ENCODE peak calls at places on chromosomes 12 and 14, in four cellular contexts. V is lower lobe of right lung, S is keratinocyte, T is heart left ventricle. E is an unnamed sample.

GRCh38 chr12:2161478-2161877 is 108.7 kb downstream of the CACNA1C start:
- DNase-seq in V (no peak), S (no peak), T (peak), E (no peak)

GRCh38 chr12:69904761-69905160 is 79.7 kb downstream of the MYRFL start:
- DNase-seq in V (no peak), S (no peak), T (no peak), E (no peak)

GRCh38 chr14:95498622-95499353 is 17.7 kb downstream of the SYNE3 start:
- DNase-seq in V (no peak), S (no peak), T (no peak), E (no peak)

GRCh38 chr12:18145924-18146323 is 55.9 kb upstream of the RERGL start:
- DNase-seq in V (no peak), S (no peak), T (no peak), E (no peak)

GRCh38 chr12:85804663-85805062 is 31.5 kb downstream of the RASSF9 start:
- DNase-seq in V (no peak), S (no peak), T (no peak), E (no peak)

GRCh38 chr14:37594916-37595808 is at the start of the genes FOXA1 and TTC6:
- DNase-seq in V (peak), S (no peak), T (no peak), E (no peak)

GRCh38 chr12:55899035-55899434 is 28.7 kb downstream of the PYM1 start:
- DNase-seq in V (no peak), S (no peak), T (no peak), E (peak)

GRCh38 chr12:104896710-104897109 is 61.4 kb downstream of the SLC41A2 start:
- DNase-seq in V (no peak), S (no peak), T (no peak), E (no peak)

GRCh38 chr12:108691995-108692808 is 39.1 kb downstream of the CORO1C start:
- DNase-seq in V (peak), S (peak), T (no peak), E (peak)

GRCh38 chr12:103269962-103270361 is 225.8 kb downstream of the C12orf42 start:
- DNase-seq in V (no peak), S (no peak), T (no peak), E (no peak)

GRCh38 chr12:53966070-53966384 is 6.9 kb upstream of the HOXC11 start:
- DNase-seq in V (no peak), S (no peak), T (no peak), E (no peak)

GRCh38 chr14:75283884-75284563 is 5.4 kb downstream of the FOS start:
- DNase-seq in V (peak), S (no peak), T (no peak), E (no peak)

GRCh38 chr14:75285331-75285730 is 6.7 kb downstream of the FOS start:
- DNase-seq in V (no peak), S (no peak), T (no peak), E (no peak)

GRCh38 chr14:75282166-75282547 is 3.5 kb downstream of the FOS start:
- DNase-seq in V (no peak), S (no peak), T (no peak), E (no peak)

GRCh38 chr14:75281691-75282000 is 3.0 kb downstream of the FOS start:
- DNase-seq in V (no peak), S (no peak), T (no peak), E (no peak)

DNA sequence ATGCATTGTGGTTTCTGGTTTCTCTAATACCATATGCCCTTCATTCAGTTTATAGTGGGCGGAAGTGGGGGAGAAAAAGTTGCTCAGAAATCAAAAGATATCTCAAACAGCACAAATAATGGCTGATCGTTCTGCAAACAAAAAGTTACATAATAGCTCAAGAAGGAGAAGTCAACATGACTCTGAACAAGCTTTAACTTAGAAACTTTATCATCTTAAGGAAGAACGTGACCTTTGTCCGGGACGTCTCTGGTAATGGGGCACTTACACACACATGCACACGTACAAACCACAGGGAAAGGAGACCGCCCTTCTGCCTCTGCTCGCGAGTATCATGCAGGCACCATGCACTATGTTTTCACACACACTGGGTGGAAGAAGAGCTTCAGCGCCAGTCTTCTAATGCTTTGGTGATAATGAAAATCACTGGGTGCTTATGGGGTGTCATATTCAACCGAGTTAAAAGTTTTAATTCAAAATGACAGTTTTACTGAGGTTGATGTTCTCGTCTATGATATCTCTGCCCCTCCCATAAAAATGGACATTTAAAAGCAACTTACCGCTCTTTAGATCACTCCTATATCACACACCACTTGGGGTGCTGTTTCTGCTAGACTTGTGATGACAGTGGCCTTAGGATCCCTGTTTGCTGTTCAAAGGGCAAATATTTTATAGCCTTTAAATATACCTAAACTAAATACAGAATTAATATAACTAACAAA is 4.7 kb downstream of the FOS start:
- DNase-seq in V (peak), S (no peak), T (no peak), E (no peak)
- TF ChIP-seq CTCF in V (peak), S (peak), T (peak), E (peak)

GRCh38 chr14:105398726-105399440 is 545 bp downstream of the TEX22 start:
- DNase-seq in V (no peak), S (no peak), T (no peak), E (no peak)

GRCh38 chr14:105398044-105398725 is at the start of gene TEX22:
- DNase-seq in V (peak), S (no peak), T (peak), E (no peak)

GRCh38 chr14:105397350-105397931 is 897 bp upstream of the TEX22 start:
- DNase-seq in V (no peak), S (no peak), T (peak), E (no peak)

GRCh38 chr14:105400016-105400415 is 1.7 kb downstream of the TEX22 start:
- DNase-seq in V (no peak), S (no peak), T (peak), E (no peak)

DNA sequence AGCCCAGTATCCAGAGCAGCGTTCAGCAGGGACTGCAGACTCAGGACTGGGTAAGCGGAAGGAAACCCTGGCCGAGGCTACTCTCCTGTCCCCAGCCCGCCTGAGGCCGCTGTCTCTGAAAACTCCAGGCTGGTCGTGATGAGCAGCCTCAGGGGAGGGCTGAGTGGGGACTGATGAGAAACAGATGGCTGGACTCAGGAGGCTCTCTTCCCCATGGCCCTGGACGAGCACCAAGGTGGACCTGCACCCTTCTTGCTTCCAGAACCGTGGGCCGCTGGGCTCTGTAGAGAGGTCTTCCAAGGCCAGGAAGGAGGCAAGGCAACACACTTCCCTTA is 1.1 kb downstream of the TEX22 start:
- DNase-seq in V (no peak), S (no peak), T (peak), E (no peak)
- H3K4me3 ChIP-seq in V (peak), S (peak), T (peak), E (peak)

GRCh38 chr14:94041551-94042346 is 15.6 kb downstream of the OTUB2 start:
- DNase-seq in V (peak), S (no peak), T (no peak), E (no peak)

GRCh38 chr14:94040247-94040646 is 14.1 kb downstream of the OTUB2 start:
- DNase-seq in V (no peak), S (no peak), T (no peak), E (no peak)

GRCh38 chr14:94042433-94043091 is 16.4 kb downstream of the OTUB2 start:
- DNase-seq in V (no peak), S (no peak), T (no peak), E (no peak)

GRCh38 chr14:94038921-94039629 is 12.9 kb downstream of the OTUB2 start:
- DNase-seq in V (no peak), S (no peak), T (no peak), E (no peak)

DNA sequence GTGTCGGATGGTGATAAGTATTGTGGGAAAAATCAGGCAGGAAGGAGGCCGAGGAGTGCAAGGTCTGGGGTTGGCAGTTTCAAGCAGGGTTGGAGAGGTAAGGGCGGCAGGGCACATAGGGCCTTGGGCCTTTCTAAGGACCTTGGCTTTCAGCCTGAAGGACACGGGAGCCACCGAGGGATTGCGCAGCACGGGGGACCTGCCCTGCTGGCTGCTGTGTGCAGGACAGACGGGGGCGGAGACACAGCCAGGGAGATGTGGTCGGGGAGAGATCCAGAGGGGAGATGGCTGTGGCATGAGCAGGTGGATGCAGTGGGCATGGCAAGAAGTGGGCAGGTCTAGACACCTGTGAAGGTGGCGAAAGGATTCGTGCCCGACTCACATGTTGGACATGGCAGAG is 14.7 kb downstream of the OTUB2 start:
- DNase-seq in V (no peak), S (no peak), T (no peak), E (no peak)
- TF ChIP-seq CTCF in V (no peak), S (no peak), T (no peak), E (no peak)

GRCh38 chr12:32273063-32273521 is 126.3 kb upstream of the FGD4 start:
- DNase-seq in V (no peak), S (no peak), T (no peak), E (no peak)
- H3K4me3 ChIP-seq in V (no peak), S (no peak), T (no peak), E (no peak)

GRCh38 chr14:92352158-92352985 is 29.4 kb downstream of the SLC24A4 start:
- DNase-seq in V (no peak), S (no peak), T (no peak), E (no peak)
- TF ChIP-seq CTCF in V (peak), S (peak), T (peak), E (peak)

GRCh38 chr12:130776857-130777339 is 60.8 kb upstream of the RIMBP2 start:
- DNase-seq in V (no peak), S (no peak), T (no peak), E (no peak)
- H3K4me3 ChIP-seq in V (no peak), S (no peak), T (no peak), E (peak)

DNA sequence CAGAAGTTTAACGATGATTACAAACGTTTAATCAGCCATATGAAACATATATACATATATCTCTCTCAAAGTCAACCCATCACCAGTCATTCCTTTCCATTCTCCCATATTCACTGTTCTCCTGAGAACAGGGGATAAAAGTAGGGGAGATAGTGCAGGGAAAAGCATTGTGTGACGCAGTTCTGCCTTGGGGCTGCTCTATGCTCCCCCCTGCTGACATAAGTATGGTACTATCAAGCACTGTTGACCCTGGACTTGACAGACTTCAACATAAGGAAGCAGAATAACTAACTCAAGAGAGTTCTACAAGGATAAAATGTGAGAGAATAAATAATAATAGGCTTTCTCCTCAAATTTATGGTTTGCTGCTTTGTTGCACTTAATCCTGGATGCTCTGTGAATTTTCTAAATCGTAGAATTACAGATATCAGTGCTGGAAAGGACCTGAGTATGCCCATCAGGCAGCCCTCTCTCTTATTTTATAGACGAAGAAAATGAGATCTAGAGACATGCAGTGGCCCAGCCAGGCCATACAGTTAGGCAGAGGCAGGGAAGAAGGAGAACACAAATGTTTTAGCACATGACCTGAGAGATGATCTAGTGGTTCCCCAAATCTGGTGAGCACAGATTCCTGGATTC is 87.2 kb downstream of the SCN8A start:
- DNase-seq in V (no peak), S (no peak), T (no peak), E (no peak)
- TF ChIP-seq CTCF in V (peak), S (peak), T (peak), E (peak)

GRCh38 chr14:76227450-76228050 is 75.8 kb downstream of the GPATCH2L start:
- DNase-seq in V (no peak), S (no peak), T (no peak), E (no peak)

GRCh38 chr14:76232782-76233181 is 81.1 kb downstream of the GPATCH2L start:
- DNase-seq in V (no peak), S (no peak), T (no peak), E (no peak)

GRCh38 chr14:76228138-76228537 is 76.4 kb downstream of the GPATCH2L start:
- DNase-seq in V (no peak), S (no peak), T (no peak), E (no peak)
- H3K4me3 ChIP-seq in V (no peak), S (no peak), T (no peak), E (no peak)

DNA sequence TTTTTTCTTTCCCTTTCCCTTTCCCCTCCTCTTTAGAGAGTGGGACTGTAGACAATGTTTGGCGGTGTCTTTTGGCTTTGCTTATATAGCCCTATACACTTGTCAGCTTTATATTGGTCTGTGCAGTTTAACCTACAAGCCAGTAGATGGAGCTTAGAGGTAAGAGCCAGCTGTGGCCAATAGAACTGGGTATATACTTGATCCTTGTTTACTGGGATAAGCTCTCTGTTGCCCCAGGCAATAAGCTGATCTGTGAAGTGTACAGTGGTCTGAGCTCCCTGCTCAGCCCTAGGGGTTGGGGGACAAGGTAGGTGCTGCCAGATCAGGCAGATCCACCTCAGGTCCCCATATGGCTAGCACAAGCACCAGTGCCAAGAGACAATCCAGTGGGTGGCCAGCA is 434.1 kb downstream of the NOVA1 start:
- DNase-seq in V (no peak), S (no peak), T (peak), E (no peak)
- TF ChIP-seq CTCF in V (no peak), S (peak), T (no peak), E (peak)

DNA sequence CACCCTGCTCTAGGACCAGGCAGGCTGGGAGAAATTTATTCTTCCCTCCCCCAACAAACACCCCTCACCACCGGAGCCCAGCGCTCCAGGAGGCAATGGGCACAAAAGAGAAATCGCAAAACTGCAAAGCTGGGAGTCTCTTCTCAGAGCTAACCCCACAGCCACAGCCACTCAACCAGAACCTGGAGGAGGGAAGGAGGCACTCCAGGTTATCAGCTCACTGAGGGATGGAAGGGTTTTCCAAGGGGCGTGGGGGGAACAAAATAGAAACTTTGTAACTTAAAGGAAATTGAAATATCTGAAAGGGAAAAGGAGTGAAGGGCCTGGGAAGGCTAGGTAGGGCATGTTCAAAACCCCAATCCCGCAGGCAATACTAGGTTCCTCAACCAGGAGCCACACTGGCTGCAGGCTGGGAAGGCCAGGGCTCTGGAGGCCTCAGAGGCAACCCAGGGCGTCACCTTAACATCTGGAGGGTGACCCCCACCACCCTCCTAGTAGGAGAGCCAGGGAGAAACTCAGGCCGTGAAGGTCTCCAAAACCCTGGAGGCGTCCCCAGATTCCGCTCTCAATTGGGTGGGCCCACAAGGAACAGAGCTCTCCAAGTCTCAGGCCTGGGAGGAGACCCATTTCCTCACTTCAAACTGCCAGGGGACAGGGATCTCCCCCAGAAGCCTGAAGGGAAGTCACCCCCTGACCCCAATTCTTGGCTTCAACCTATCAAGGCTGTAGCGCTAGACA is 3.2 kb downstream of the KDM2B start:
- DNase-seq in V (no peak), S (no peak), T (no peak), E (no peak)
- H3K4me3 ChIP-seq in V (no peak), S (peak), T (peak), E (no peak)

E was measured in epithelial cell of proximal tubule.